ENCODE peak calls at places on chromosomes 3 and 15, in ten cellular contexts. C is HEK293T; M is stimulated activated CD4-positive, alpha-beta T cell treated with anti-CD3 and anti-CD28 coated beads, Interleukin-4, amount 100 ng/mL, for 24 hours; I is T-helper 1 cell; H is effector CD4-positive, alpha-beta T cell; Z is glutamatergic neuron; W is astrocyte; Q is mammary epithelial cell; R is activated gamma-delta T cell treated with anti-CD3 and anti-CD28 coated beads, Interleukin-2, amount 50 U/mL, for 16 hours; S is endothelial cell of umbilical vein. X is an unnamed sample.

GRCh38 chr3:195028877-195029606 is 241.9 kb downstream of the XXYLT1 start:
- DNase-seq in C (no peak), M (no peak), I (no peak), H (no peak), Z (no peak), W (no peak), Q (no peak), R (no peak), S (peak; percentile 88), X (no peak)

GRCh38 chr15:32849769-32850668 is 132.2 kb downstream of the GREM1 start:
- DNase-seq in C (no peak), M (no peak), I (no peak), H (no peak), Z (no peak), W (peak; percentile 99), Q (peak; percentile 91), R (no peak), S (no peak), X (no peak)

GRCh38 chr3:130345487-130346079 is at the start of gene COL6A5:
- DNase-seq in C (peak; percentile 32), M (no peak), I (no peak), H (no peak), Z (peak; percentile 34), W (no peak), Q (no peak), R (no peak), S (no peak), X (no peak)

GRCh38 chr3:120192159-120192558 is 92.9 kb downstream of the GPR156 start:
- DNase-seq in C (no peak), M (no peak), I (no peak), H (no peak), Z (no peak), W (peak; percentile 52), Q (no peak), R (no peak), S (no peak), X (no peak)

GRCh38 chr3:169880565-169881250 is 11.0 kb upstream of the LRRC31 start:
- DNase-seq in C (no peak), M (no peak), I (no peak), H (no peak), Z (no peak), W (no peak), Q (no peak), R (no peak), S (no peak), X (no peak)

GRCh38 chr15:70387086-70387485 is 289.4 kb upstream of the TLE3 start:
- DNase-seq in C (no peak), M (no peak), I (no peak), H (no peak), Z (no peak), W (no peak), Q (no peak), R (no peak), S (no peak), X (no peak)

GRCh38 chr3:118990818-118991560 is 43.7 kb downstream of the IGSF11 start:
- DNase-seq in C (no peak), M (no peak), I (no peak), H (no peak), Z (no peak), W (no peak), Q (no peak), R (no peak), S (no peak), X (no peak)

GRCh38 chr3:66582721-66583141 is 81.9 kb upstream of the LRIG1 start:
- DNase-seq in C (no peak), M (peak; percentile 39), I (peak; percentile 28), H (peak; percentile 26), Z (no peak), W (peak; percentile 44), Q (no peak), R (peak; percentile 32), S (no peak), X (no peak)

GRCh38 chr3:52030725-52031330 is 25.5 kb downstream of the DUSP7 start:
- DNase-seq in C (no peak), M (no peak), I (no peak), H (no peak), Z (no peak), W (no peak), Q (peak; percentile 86), R (no peak), S (no peak), X (no peak)

GRCh38 chr3:127624074-127624473 is 4.9 kb upstream of the PODXL2 start:
- DNase-seq in C (no peak), M (no peak), I (no peak), H (no peak), Z (no peak), W (no peak), Q (no peak), R (no peak), S (no peak), X (no peak)

GRCh38 chr15:33448961-33449611 is 138.3 kb downstream of the RYR3 start:
- DNase-seq in C (no peak), M (no peak), I (no peak), H (no peak), Z (no peak), W (no peak), Q (peak; percentile 94), R (no peak), S (no peak), X (no peak)

GRCh38 chr3:30578986-30579579 is 27.3 kb upstream of the TGFBR2 start:
- DNase-seq in C (no peak), M (no peak), I (no peak), H (no peak), Z (no peak), W (peak; percentile 42), Q (peak; percentile 92), R (no peak), S (no peak), X (no peak)

GRCh38 chr3:188052229-188052965 is 101.6 kb upstream of the LPP start:
- DNase-seq in C (no peak), M (no peak), I (no peak), H (no peak), Z (no peak), W (peak; percentile 79), Q (peak; percentile 20), R (no peak), S (peak; percentile 36), X (no peak)

GRCh38 chr3:140388525-140388924 is 289.3 kb upstream of the TRIM42 start:
- DNase-seq in C (no peak), M (no peak), I (no peak), H (no peak), Z (no peak), W (no peak), Q (no peak), R (no peak), S (no peak), X (no peak)

GRCh38 chr3:18423401-18424212 is 1.5 kb downstream of the SATB1 start:
- DNase-seq in C (peak; percentile 22), M (peak; percentile 48), I (no peak), H (no peak), Z (peak; percentile 63), W (peak; percentile 54), Q (peak; percentile 46), R (no peak), S (peak; percentile 61), X (no peak)

GRCh38 chr3:64977308-64978100 is 289.7 kb upstream of the ADAMTS9 start:
- DNase-seq in C (no peak), M (no peak), I (no peak), H (no peak), Z (no peak), W (peak; percentile 85), Q (peak; percentile 99), R (no peak), S (no peak), X (no peak)

GRCh38 chr3:156819842-156820686 is 6.1 kb upstream of the LEKR1 start:
- DNase-seq in C (no peak), M (no peak), I (no peak), H (no peak), Z (no peak), W (peak; percentile 63), Q (no peak), R (no peak), S (peak; percentile 63), X (no peak)

GRCh38 chr3:23623841-23624240 is 181.9 kb upstream of the UBE2E1 start:
- DNase-seq in C (no peak), M (no peak), I (no peak), H (no peak), Z (no peak), W (peak; percentile 35), Q (no peak), R (no peak), S (no peak), X (no peak)

GRCh38 chr15:101132390-101133180 is 119.3 kb downstream of the CHSY1 start:
- DNase-seq in C (no peak), M (no peak), I (no peak), H (no peak), Z (no peak), W (no peak), Q (no peak), R (no peak), S (no peak), X (no peak)

GRCh38 chr3:170642882-170643601 is 57.2 kb upstream of the SLC7A14 start:
- DNase-seq in C (no peak), M (no peak), I (no peak), H (no peak), Z (no peak), W (no peak), Q (no peak), R (no peak), S (no peak), X (no peak)

GRCh38 chr3:40088527-40089170 is 220.9 kb upstream of the EIF1B start:
- DNase-seq in C (no peak), M (no peak), I (no peak), H (no peak), Z (no peak), W (no peak), Q (no peak), R (no peak), S (no peak), X (no peak)

GRCh38 chr3:160225181-160226025 is at the start of gene C3orf80:
- DNase-seq in C (peak; percentile 77), M (peak; percentile 24), I (peak; percentile 17), H (no peak), Z (peak; percentile 78), W (peak; percentile 38), Q (peak; percentile 35), R (no peak), S (peak; percentile 57), X (peak; percentile 3)

GRCh38 chr15:44550256-44550655 is 13.3 kb downstream of the EIF3J start:
- DNase-seq in C (no peak), M (no peak), I (no peak), H (no peak), Z (no peak), W (peak; percentile 42), Q (no peak), R (no peak), S (peak; percentile 58), X (peak; percentile 27)

GRCh38 chr15:44782516-44782915 is 46.2 kb downstream of the TRIM69 start:
- DNase-seq in C (no peak), M (no peak), I (no peak), H (no peak), Z (no peak), W (peak; percentile 37), Q (peak; percentile 31), R (no peak), S (no peak), X (peak; percentile 40)

GRCh38 chr15:51281368-51281967 is 56.9 kb downstream of the CYP19A1 start:
- DNase-seq in C (peak; percentile 52), M (no peak), I (no peak), H (no peak), Z (peak; percentile 76), W (no peak), Q (peak; percentile 24), R (no peak), S (peak; percentile 65), X (peak; percentile 31)

GRCh38 chr3:37943631-37944242 is 46.8 kb upstream of the VILL start:
- DNase-seq in C (no peak), M (no peak), I (no peak), H (no peak), Z (no peak), W (no peak), Q (no peak), R (no peak), S (no peak), X (no peak)

GRCh38 chr15:75037685-75038084 is 14.3 kb downstream of the PPCDC start:
- DNase-seq in C (no peak), M (no peak), I (no peak), H (no peak), Z (no peak), W (no peak), Q (peak; percentile 24), R (no peak), S (no peak), X (no peak)

X was measured in NCI-H1694.